ENCODE peak calls at places on chromosomes 12 and 14, in four cellular contexts. S is adrenal gland, U is GM23338, X is K562. Y is an unnamed sample.

GRCh38 chr14:53964249-53964648 is 7.6 kb upstream of the BMP4 start:
- DNase-seq in X (no peak), U (peak; percentile 43), S (no peak), Y (no peak)

GRCh38 chr12:22283006-22283506 is 51.5 kb downstream of the ST8SIA1 start:
- DNase-seq in X (no peak), S (no peak), U (no peak), Y (no peak)

GRCh38 chr12:121512561-121512960 is 68.3 kb downstream of the KDM2B start:
- DNase-seq in U (no peak), X (no peak), S (peak; percentile 72), Y (no peak)

GRCh38 chr12:69129014-69129413 is 110.4 kb upstream of the CPSF6 start:
- DNase-seq in X (no peak), U (no peak), S (no peak), Y (no peak)

GRCh38 chr14:95222151-95222631 is 64.9 kb upstream of the DICER1 start:
- DNase-seq in U (peak; percentile 45), S (no peak), X (no peak), Y (no peak)

GRCh38 chr14:71108398-71109114 is 201.3 kb downstream of the PCNX1 start:
- DNase-seq in U (no peak), X (no peak), S (no peak), Y (no peak)

GRCh38 chr14:101970830-101971400 is 6.5 kb downstream of the DYNC1H1 start:
- DNase-seq in S (no peak), U (no peak), X (no peak), Y (no peak)

GRCh38 chr14:96629558-96630222 is 127.5 kb downstream of the PAPOLA start:
- DNase-seq in U (no peak), S (no peak), X (no peak), Y (no peak)

GRCh38 chr12:122026706-122027328 is 5.1 kb downstream of the BCL7A start:
- DNase-seq in U (peak; percentile 52), X (no peak), S (no peak), Y (no peak)

GRCh38 chr12:45273717-45274271 is 57.9 kb downstream of the ANO6 start:
- DNase-seq in X (peak; percentile 64), S (peak; percentile 71), U (no peak), Y (no peak)

DNA sequence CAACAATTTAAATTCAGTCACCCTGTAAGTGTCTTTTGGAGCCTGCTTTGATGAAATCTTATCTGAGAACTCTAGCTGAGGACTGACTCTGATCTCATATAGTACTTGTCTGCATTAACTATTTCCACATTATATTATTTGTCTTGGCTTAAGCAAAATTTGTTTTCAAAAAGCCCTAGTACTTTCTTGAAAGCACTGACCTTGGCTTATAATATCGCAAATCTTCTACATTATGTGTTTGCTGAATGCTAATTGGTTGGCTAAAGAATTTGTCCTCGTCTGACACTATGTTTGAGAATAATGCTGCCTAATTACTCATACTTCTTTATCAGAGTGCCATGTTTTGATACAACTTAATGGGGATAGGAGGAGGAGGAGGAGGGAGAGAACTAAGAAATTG is 46.9 kb upstream of the FLRT2 start:
- DNase-seq in X (no peak), S (no peak), U (no peak), Y (no peak)
- H3K27ac ChIP-seq in X (no peak overlapping the region), S (no peak overlapping the region), U (no peak overlapping the region), Y (no peak overlapping the region)

GRCh38 chr14:73238941-73239340 is 1.6 kb downstream of the PAPLN start:
- DNase-seq in U (no peak), X (no peak), S (no peak), Y (no peak)

GRCh38 chr14:73239463-73240241 is 2.3 kb downstream of the PAPLN start:
- DNase-seq in X (no peak), U (peak; percentile 77), S (peak; percentile 64), Y (peak; percentile 38)

GRCh38 chr14:73241481-73242165 is 4.3 kb downstream of the PAPLN start:
- DNase-seq in U (peak; percentile 56), X (no peak), S (no peak), Y (no peak)

GRCh38 chr14:73242274-73242960 is 5.1 kb downstream of the PAPLN start:
- DNase-seq in S (no peak), X (no peak), U (no peak), Y (no peak)

DNA sequence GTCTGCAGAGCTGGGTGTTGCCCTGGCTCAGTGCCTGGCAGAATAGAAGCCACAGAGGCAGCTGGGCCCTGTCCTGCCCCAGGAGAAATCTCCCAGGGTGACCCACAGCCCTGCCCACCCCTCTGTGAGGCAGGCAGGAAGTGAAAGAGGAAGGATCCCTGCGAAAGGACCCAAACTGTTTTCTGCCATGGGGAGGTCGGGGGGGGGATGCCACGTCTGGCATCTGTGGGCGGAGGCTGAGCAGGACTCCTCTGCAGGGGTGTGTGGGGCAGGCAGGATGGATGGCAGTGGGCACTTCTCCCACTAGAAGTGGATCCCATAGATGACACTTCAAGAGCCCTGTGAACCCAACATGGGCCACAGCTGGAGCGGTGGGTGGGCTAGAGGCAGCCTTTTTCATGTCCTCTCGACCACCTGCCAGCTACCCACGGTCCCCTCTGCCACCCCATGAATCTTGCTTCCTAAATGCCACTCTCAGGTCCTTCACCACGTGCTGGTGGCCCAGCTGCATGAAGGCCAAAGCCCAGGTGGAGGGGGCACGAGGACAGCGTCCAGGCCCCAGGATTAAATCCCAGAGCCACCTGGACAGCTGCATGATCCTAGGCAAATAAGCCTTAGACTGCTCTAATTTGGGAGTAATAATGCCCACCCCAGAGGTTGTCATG is 3.6 kb downstream of the PAPLN start:
- DNase-seq in U (no peak), X (no peak), S (no peak), Y (no peak)
- H3K27ac ChIP-seq in U (no peak overlapping the region), X (no peak overlapping the region), S (no peak overlapping the region), Y (peak overlapping the region; percentile 40)

GRCh38 chr12:40020261-40020691 is 85.6 kb downstream of the SLC2A13 start:
- DNase-seq in S (no peak), U (peak; percentile 72), X (no peak), Y (no peak)
- H3K27ac ChIP-seq in S (no peak overlapping the region), U (peak overlapping the region; percentile 28), X (no peak overlapping the region), Y (no peak overlapping the region)

DNA sequence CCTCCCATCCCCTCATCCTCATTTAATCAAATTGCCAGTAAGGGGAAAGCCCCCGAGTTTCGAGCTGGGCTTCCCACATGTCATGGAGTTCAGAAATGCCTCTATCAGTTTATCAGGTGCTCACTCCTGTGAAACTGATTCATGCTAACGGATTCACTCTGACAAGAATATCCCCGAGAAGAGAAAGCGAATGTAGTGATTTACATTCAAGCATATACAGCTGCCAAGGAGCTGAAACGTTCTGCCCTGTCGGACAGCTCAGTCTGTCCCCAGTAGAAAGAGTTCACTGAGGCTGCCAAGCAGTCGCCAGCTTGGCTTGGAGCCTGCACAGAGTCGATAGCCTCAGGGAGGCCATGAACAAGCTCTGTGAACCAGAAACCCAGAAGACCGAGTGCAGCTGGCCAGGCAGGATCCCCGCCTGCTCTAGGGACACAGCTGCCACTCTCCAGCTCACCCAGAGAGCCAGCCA is 88.4 kb downstream of the TMCC3 start:
- DNase-seq in U (no peak), S (peak; percentile 86), X (no peak), Y (peak; percentile 81)
- H3K27ac ChIP-seq in U (no peak overlapping the region), S (peak overlapping the region; percentile 35), X (no peak overlapping the region), Y (peak overlapping the region; percentile 72)

GRCh38 chr12:128381537-128381936 is 114.6 kb downstream of the TMEM132C start:
- DNase-seq in S (no peak), U (no peak), X (no peak), Y (peak; percentile 67)
- H3K27ac ChIP-seq in S (no peak overlapping the region), U (no peak overlapping the region), X (no peak overlapping the region), Y (peak overlapping the region; percentile 39)

DNA sequence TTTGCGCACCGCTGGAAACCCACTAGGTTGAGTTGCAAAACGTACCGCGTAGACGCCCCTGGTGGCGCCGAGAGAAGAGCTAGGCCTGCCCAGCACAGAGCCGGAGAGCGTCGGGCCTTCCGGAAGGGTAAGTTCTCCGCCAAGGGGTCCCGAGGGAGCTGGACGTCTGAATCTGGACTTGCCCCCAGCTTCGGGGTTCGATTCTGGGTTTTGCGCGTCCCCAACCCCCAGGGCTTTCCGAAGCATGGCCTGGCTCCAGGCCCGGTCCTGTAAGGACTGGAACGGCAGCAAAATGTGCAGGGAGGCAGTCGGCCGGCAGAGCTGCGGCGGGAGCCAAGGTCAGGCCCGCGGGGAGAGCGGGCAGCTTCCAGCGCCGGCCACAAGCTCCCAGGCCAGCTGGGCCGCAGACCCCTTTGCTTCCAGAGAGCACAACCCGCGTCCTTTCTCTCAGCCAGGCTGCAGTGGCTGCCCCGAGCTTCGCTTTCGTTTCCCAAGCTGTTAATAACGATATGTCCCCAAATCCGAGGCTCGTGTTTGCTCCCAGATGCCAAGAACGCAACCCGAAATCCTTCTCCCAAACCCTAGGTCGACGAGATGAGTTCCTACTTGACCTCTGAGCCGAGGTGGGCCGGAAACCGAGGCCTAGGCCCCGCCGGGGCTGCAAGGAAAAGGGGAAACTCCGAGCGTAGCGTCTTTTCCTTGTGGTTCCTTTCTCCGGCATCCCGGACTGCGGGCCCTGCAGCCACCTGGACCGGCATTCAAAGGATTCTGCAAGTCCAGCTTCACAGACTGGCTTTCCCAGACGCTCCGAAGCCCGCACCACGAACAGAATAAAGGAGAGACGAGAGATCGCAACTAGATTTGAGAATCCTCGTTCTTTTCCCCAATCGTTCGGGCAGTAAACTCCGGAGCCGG is 3.2 kb upstream of the TBX5 start:
- DNase-seq in X (no peak), U (peak; percentile 75), S (no peak), Y (no peak)
- H3K27ac ChIP-seq in X (no peak overlapping the region), U (no peak overlapping the region), S (no peak overlapping the region), Y (no peak overlapping the region)

GRCh38 chr12:131634037-131634436 is 76.9 kb upstream of the SFSWAP start:
- DNase-seq in X (no peak), S (no peak), U (no peak), Y (no peak)

GRCh38 chr12:131631230-131631629 is 79.7 kb upstream of the SFSWAP start:
- DNase-seq in X (no peak), U (no peak), S (no peak), Y (no peak)

GRCh38 chr12:131628766-131629448 is 82.0 kb upstream of the SFSWAP start:
- DNase-seq in S (no peak), U (no peak), X (no peak), Y (no peak)

GRCh38 chr12:131622422-131622955 is 88.4 kb upstream of the SFSWAP start:
- DNase-seq in U (no peak), S (no peak), X (no peak), Y (no peak)

DNA sequence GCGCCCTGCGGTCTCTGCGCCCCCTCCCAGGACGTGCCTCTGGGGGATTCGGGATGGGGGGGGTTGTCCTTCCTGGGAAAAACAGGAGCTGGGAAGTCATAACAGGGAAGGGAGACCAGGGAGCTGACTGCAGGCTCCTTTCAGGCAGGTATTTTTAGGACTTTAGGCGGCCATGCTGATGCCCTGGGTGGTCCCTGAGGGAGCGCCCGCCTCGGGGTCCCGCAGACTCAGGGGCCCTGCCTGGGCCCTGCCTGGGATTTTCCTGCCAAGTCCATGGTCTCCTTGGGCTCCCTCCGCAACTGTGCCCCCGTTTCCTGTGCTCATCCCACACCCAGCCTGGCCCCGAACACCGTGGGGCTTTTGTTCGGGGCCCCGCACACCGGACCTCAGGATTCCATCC is 82.5 kb upstream of the SFSWAP start:
- DNase-seq in U (no peak), S (no peak), X (no peak), Y (no peak)
- H3K27ac ChIP-seq in U (no peak overlapping the region), S (no peak overlapping the region), X (no peak overlapping the region), Y (no peak overlapping the region)

GRCh38 chr14:89185919-89186849 is 230.8 kb downstream of the FOXN3 start:
- DNase-seq in U (no peak), X (no peak), S (peak; percentile 81), Y (no peak)
- H3K27ac ChIP-seq in U (no peak overlapping the region), X (no peak overlapping the region), S (peak overlapping the region; percentile 82), Y (peak overlapping the region; percentile 11)